ENCODE peak calls at places on chromosomes 13 and 19, in seven cellular contexts. M is trophoblast cell; F is heart left ventricle; L is SK-N-SH; B is CD4-positive, alpha-beta T cell; K is left lung; H is A549. A is an unnamed sample.

GRCh38 chr13:61410669-61411297 is 4.9 kb downstream of the PCDH20 start:
- DNase-seq in M (no peak), F (no peak), L (peak; percentile 44), B (no peak), K (no peak), H (peak; percentile 8), A (no peak)

GRCh38 chr19:7743425-7743841 is 3.9 kb downstream of the CD209 start:
- DNase-seq in M (no peak), F (no peak), L (no peak), B (no peak), K (no peak), H (no peak), A (no peak)

GRCh38 chr19:39671739-39672363 is 16.1 kb downstream of the LGALS16 start:
- DNase-seq in M (peak; percentile 53), F (no peak), L (peak; percentile 34), B (peak; percentile 44), K (no peak), H (peak; percentile 83), A (no peak)

GRCh38 chr19:17526922-17527321 is 15.5 kb downstream of the PGLS start:
- DNase-seq in M (no peak), F (no peak), L (no peak), B (no peak), K (no peak), H (no peak), A (no peak)

GRCh38 chr13:49652691-49653305 is 24.5 kb downstream of the ARL11 start:
- DNase-seq in M (peak; percentile 14), F (no peak), L (peak; percentile 76), B (no peak), K (no peak), H (peak; percentile 52), A (no peak)

GRCh38 chr13:20149762-20150161 is 11.1 kb downstream of the GJA3 start:
- DNase-seq in M (no peak), F (no peak), L (no peak), B (no peak), K (no peak), H (no peak), A (no peak)

GRCh38 chr13:106540613-106541012 is 5.2 kb upstream of the EFNB2 start:
- DNase-seq in M (no peak), F (no peak), L (no peak), B (no peak), K (no peak), H (no peak), A (no peak)

GRCh38 chr13:43058836-43059235 is 35.5 kb downstream of the DNAJC15 start:
- DNase-seq in M (no peak), F (no peak), L (no peak), B (no peak), K (no peak), H (no peak), A (no peak)

GRCh38 chr13:84446972-84447700 is 564.9 kb upstream of the SLITRK1 start:
- DNase-seq in M (no peak), F (no peak), L (no peak), B (no peak), K (no peak), H (no peak), A (no peak)

GRCh38 chr19:16370671-16371391 is 46.2 kb downstream of the KLF2 start:
- DNase-seq in M (no peak), F (no peak), L (no peak), B (no peak), K (no peak), H (no peak), A (no peak)

GRCh38 chr13:113904411-113904810 is 40.5 kb upstream of the GAS6 start:
- DNase-seq in M (no peak), F (no peak), L (no peak), B (no peak), K (no peak), H (peak; percentile 33), A (no peak)

DNA sequence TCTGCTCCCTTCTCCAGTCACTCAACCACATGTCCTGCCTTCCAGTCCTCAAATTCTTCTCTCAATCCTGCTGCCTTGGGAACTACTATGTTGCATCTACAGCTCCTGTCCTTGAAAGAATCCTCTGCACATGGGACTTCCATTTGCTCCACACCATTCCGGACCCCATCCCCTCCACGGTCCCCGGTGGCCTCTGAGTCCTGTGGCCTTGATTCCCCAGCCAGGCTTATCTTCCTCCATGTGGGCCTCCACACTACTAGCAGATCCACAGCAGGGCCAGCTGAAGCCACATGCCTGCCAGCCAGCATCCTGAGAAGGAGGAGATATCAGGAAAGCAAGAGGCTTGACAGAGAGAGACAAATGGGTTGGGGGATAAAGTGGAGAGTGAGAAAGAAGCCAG is 1323.8 kb downstream of the UQCRFS1 start:
- DNase-seq in M (no peak), F (no peak), L (no peak), B (no peak), K (no peak), H (no peak), A (no peak)
- H3K9me3 ChIP-seq in M (peaks cover 60% of the 10 kb centered on the region), F (no peaks in the 10 kb centered on the region), L (no peaks in the 10 kb centered on the region), B (peaks cover 6% of the 10 kb centered on the region), K (peaks cover 26% of the 10 kb centered on the region), H (peaks cover 36% of the 10 kb centered on the region), A (peaks cover 6% of the 10 kb centered on the region)

DNA sequence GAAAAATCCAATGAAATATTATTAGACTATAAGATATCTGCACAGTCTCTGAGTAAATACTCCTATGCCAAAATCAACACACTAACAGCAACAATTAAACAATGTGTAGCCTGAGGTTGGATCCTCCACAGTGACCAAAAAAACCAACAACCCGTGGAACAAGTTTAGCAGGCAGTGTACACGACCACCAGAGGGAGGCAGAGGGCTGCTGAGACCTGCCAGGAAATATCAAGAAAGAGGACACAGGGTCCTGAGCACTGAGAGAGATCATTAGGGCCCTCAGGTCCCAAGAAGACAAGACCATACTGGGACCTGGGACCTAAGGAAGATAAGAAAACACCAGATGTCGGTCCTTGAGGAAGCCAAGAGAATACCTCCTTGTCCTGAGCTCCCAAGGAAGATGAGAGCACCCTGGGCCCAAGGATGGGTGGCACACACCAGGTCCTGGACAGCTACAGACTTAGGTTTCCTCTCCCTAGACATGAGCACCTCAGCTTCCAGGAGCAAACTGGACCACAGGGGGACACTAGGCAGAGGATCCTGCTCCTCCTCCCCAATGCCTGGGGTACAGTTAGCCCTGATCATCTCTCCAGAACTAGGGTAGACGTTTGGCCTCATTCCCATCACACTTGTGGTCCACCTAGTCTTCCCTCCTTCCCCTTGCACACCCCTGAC is 822 bp upstream of the ZNF274 start:
- DNase-seq in M (peak; percentile 40), F (peak; percentile 33), L (no peak), B (peak; percentile 16), K (no peak), H (peak; percentile 82), A (peak; percentile 48)
- H3K9me3 ChIP-seq in M (peaks cover 46% of the 10 kb centered on the region), F (peaks cover 90% of the 10 kb centered on the region), L (peaks cover 10% of the 10 kb centered on the region), B (peaks cover 77% of the 10 kb centered on the region), K (peaks cover 92% of the 10 kb centered on the region), H (peaks cover 95% of the 10 kb centered on the region), A (peaks cover 55% of the 10 kb centered on the region)

GRCh38 chr19:52949422-52949821 is 13.3 kb downstream of the ZNF816 start:
- DNase-seq in M (no peak), F (no peak), L (no peak), B (no peak), K (no peak), H (no peak), A (no peak)
- H3K9me3 ChIP-seq in M (peaks cover 14% of the 10 kb centered on the region), F (peaks cover 77% of the 10 kb centered on the region), L (peaks cover 22% of the 10 kb centered on the region), B (peaks cover 74% of the 10 kb centered on the region), K (peaks cover 92% of the 10 kb centered on the region), H (peaks cover 67% of the 10 kb centered on the region), A (peaks cover 47% of the 10 kb centered on the region)

GRCh38 chr19:50562996-50563395 is 5.2 kb downstream of the LRRC4B start:
- DNase-seq in M (no peak), F (no peak), L (no peak), B (no peak), K (no peak), H (no peak), A (no peak)
- H3K9me3 ChIP-seq in M (peaks cover 8% of the 10 kb centered on the region), F (no peaks in the 10 kb centered on the region), L (no peaks in the 10 kb centered on the region), B (no peaks in the 10 kb centered on the region), K (no peaks in the 10 kb centered on the region), H (no peaks in the 10 kb centered on the region), A (no peaks in the 10 kb centered on the region)

GRCh38 chr19:52069653-52070052 is 21.0 kb upstream of the ZNF432 start:
- DNase-seq in M (no peak), F (no peak), L (no peak), B (no peak), K (no peak), H (no peak), A (no peak)
- H3K9me3 ChIP-seq in M (peaks cover 21% of the 10 kb centered on the region), F (peaks cover 100% of the 10 kb centered on the region), L (peaks cover 53% of the 10 kb centered on the region), B (peaks cover 100% of the 10 kb centered on the region), K (peaks cover 100% of the 10 kb centered on the region), H (peaks cover 92% of the 10 kb centered on the region), A (peaks cover 71% of the 10 kb centered on the region)

GRCh38 chr13:40617801-40618356 is 48.6 kb downstream of the FOXO1 start:
- DNase-seq in M (peak; percentile 34), F (no peak), L (no peak), B (no peak), K (no peak), H (no peak), A (no peak)

GRCh38 chr13:40619479-40619814 is 47.0 kb downstream of the FOXO1 start:
- DNase-seq in M (no peak), F (no peak), L (no peak), B (no peak), K (no peak), H (no peak), A (no peak)

GRCh38 chr13:40615619-40616018 is 50.8 kb downstream of the FOXO1 start:
- DNase-seq in M (no peak), F (no peak), L (no peak), B (no peak), K (no peak), H (no peak), A (no peak)

GRCh38 chr13:40622246-40622645 is 44.2 kb downstream of the FOXO1 start:
- DNase-seq in M (no peak), F (no peak), L (no peak), B (no peak), K (no peak), H (no peak), A (no peak)

GRCh38 chr13:40618581-40619478 is 47.6 kb downstream of the FOXO1 start:
- DNase-seq in M (peak; percentile 57), F (no peak), L (no peak), B (no peak), K (no peak), H (no peak), A (no peak)
- H3K9me3 ChIP-seq in M (no peaks in the 10 kb centered on the region), F (no peaks in the 10 kb centered on the region), L (no peaks in the 10 kb centered on the region), B (no peaks in the 10 kb centered on the region), K (no peaks in the 10 kb centered on the region), H (no peaks in the 10 kb centered on the region), A (no peaks in the 10 kb centered on the region)

A was measured in T-helper 17 cell.